ENCODE peak calls at places on chromosomes 13 and 19, in four cellular contexts. One of them, this sample, is unnamed.

GRCh38 chr19:1455336-1456120 is 5.6 kb downstream of the APC2 start:
- DNase-seq in neural progenitor cell: peak; percentile 70
- DNase-seq in spleen: no peak
- DNase-seq in A549: peak; percentile 56
- DNase-seq in this sample: no peak

GRCh38 chr19:5718032-5718578 is 1.8 kb downstream of the LONP1 start:
- DNase-seq in neural progenitor cell: no peak
- DNase-seq in spleen: no peak
- DNase-seq in A549: no peak
- DNase-seq in this sample: no peak

GRCh38 chr19:13827656-13828055 is 32.4 kb downstream of the ZSWIM4 start:
- DNase-seq in neural progenitor cell: no peak
- DNase-seq in spleen: no peak
- DNase-seq in A549: no peak
- DNase-seq in this sample: no peak

GRCh38 chr19:2235026-2235395 is 1.1 kb downstream of the PLEKHJ1 start:
- DNase-seq in neural progenitor cell: no peak
- DNase-seq in spleen: no peak
- DNase-seq in A549: no peak
- DNase-seq in this sample: no peak

GRCh38 chr19:30363073-30363472 is 9.1 kb upstream of the ZNF536 start:
- DNase-seq in neural progenitor cell: no peak
- DNase-seq in spleen: no peak
- DNase-seq in A549: no peak
- DNase-seq in this sample: no peak

GRCh38 chr13:27035892-27036235 is 135.7 kb downstream of the USP12 start:
- DNase-seq in neural progenitor cell: no peak
- DNase-seq in spleen: no peak
- DNase-seq in A549: peak; percentile 48
- DNase-seq in this sample: no peak

GRCh38 chr13:69683921-69684663 is 423.5 kb upstream of the ATXN8OS start:
- DNase-seq in neural progenitor cell: peak; percentile 18
- DNase-seq in spleen: no peak
- DNase-seq in A549: no peak
- DNase-seq in this sample: no peak

GRCh38 chr13:42990991-42991891 is 800 bp downstream of the EPSTI1 start:
- DNase-seq in neural progenitor cell: no peak
- DNase-seq in spleen: peak; percentile 71
- DNase-seq in A549: no peak
- DNase-seq in this sample: no peak

GRCh38 chr13:46543307-46543706 is 9.7 kb upstream of the LRCH1 start:
- DNase-seq in neural progenitor cell: no peak
- DNase-seq in spleen: no peak
- DNase-seq in A549: no peak
- DNase-seq in this sample: no peak

GRCh38 chr19:18529782-18530181 is 7.9 kb upstream of the ELL start:
- DNase-seq in neural progenitor cell: no peak
- DNase-seq in spleen: no peak
- DNase-seq in A549: no peak
- DNase-seq in this sample: no peak

GRCh38 chr19:49556412-49557398 is 23.7 kb downstream of the NOSIP start:
- DNase-seq in neural progenitor cell: peak; percentile 18
- DNase-seq in spleen: no peak
- DNase-seq in A549: no peak
- DNase-seq in this sample: no peak

GRCh38 chr19:5447700-5448311 is 7.4 kb upstream of the ZNRF4 start:
- DNase-seq in neural progenitor cell: no peak
- DNase-seq in spleen: no peak
- DNase-seq in A549: no peak
- DNase-seq in this sample: no peak

GRCh38 chr13:97621631-97622030 is 187.7 kb downstream of the RAP2A start:
- DNase-seq in neural progenitor cell: peak; percentile 82
- DNase-seq in spleen: no peak
- DNase-seq in A549: no peak
- DNase-seq in this sample: no peak
- H3K4me1 ChIP-seq in neural progenitor cell: peaks cover 12% of the 10 kb centered on the region
- H3K4me1 ChIP-seq in spleen: no peaks in the 10 kb centered on the region
- H3K4me1 ChIP-seq in A549: no peaks in the 10 kb centered on the region
- H3K4me1 ChIP-seq in this sample: no peaks in the 10 kb centered on the region

GRCh38 chr19:12783849-12784393 is 7.4 kb upstream of the JUNB start:
- DNase-seq in neural progenitor cell: no peak
- DNase-seq in spleen: peak; percentile 85
- DNase-seq in A549: no peak
- DNase-seq in this sample: peak; percentile 84
- H3K4me1 ChIP-seq in neural progenitor cell: peaks cover 34% of the 10 kb centered on the region
- H3K4me1 ChIP-seq in spleen: peaks cover 71% of the 10 kb centered on the region
- H3K4me1 ChIP-seq in A549: peaks cover 82% of the 10 kb centered on the region
- H3K4me1 ChIP-seq in this sample: peaks cover 86% of the 10 kb centered on the region

GRCh38 chr19:10740798-10741197 is 22.9 kb downstream of the DNM2 start:
- DNase-seq in neural progenitor cell: no peak
- DNase-seq in spleen: no peak
- DNase-seq in A549: no peak
- DNase-seq in this sample: no peak

GRCh38 chr19:10736916-10737551 is 19.2 kb downstream of the DNM2 start:
- DNase-seq in neural progenitor cell: no peak
- DNase-seq in spleen: no peak
- DNase-seq in A549: no peak
- DNase-seq in this sample: peak; percentile 70

GRCh38 chr19:10735741-10736140 is 17.9 kb downstream of the DNM2 start:
- DNase-seq in neural progenitor cell: no peak
- DNase-seq in spleen: no peak
- DNase-seq in A549: no peak
- DNase-seq in this sample: no peak

GRCh38 chr19:10736189-10736588 is 18.3 kb downstream of the DNM2 start:
- DNase-seq in neural progenitor cell: no peak
- DNase-seq in spleen: no peak
- DNase-seq in A549: no peak
- DNase-seq in this sample: no peak

DNA sequence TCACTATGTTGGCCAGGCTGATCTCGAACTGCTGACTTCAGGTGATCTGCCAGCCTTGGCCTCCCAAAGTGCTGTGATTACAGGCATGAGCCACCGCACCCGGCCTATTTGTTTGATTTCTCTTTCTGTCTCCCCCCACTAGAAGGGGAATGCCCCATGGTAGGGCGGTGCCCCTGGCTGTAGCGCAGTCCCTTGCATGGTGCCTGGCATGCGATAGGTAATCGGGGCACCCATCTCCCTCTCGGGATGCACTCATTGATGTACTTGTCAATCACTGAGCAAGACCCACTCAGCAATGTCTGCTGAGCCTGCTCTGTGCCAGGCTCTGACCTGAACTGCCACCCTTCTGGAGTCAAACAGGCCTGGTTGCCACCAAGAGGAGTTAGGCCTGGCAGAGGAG is 19.8 kb downstream of the DNM2 start:
- DNase-seq in neural progenitor cell: no peak
- DNase-seq in spleen: no peak
- DNase-seq in A549: no peak
- DNase-seq in this sample: no peak
- H3K4me1 ChIP-seq in neural progenitor cell: no peaks in the 10 kb centered on the region
- H3K4me1 ChIP-seq in spleen: peaks cover 39% of the 10 kb centered on the region
- H3K4me1 ChIP-seq in A549: no peaks in the 10 kb centered on the region
- H3K4me1 ChIP-seq in this sample: peaks cover 66% of the 10 kb centered on the region

GRCh38 chr19:46349311-46349993 is 2.6 kb downstream of the PPP5C start:
- DNase-seq in neural progenitor cell: no peak
- DNase-seq in spleen: no peak
- DNase-seq in A549: no peak
- DNase-seq in this sample: peak; percentile 48

GRCh38 chr19:46347572-46347883 is 641 bp downstream of the PPP5C start:
- DNase-seq in neural progenitor cell: no peak
- DNase-seq in spleen: no peak
- DNase-seq in A549: no peak
- DNase-seq in this sample: no peak

GRCh38 chr19:46350029-46350757 is 3.3 kb downstream of the PPP5C start:
- DNase-seq in neural progenitor cell: no peak
- DNase-seq in spleen: no peak
- DNase-seq in A549: no peak
- DNase-seq in this sample: no peak

GRCh38 chr19:46346821-46347571 is at the start of gene PPP5C:
- DNase-seq in neural progenitor cell: peak; percentile 98
- DNase-seq in spleen: peak; percentile 97
- DNase-seq in A549: peak; percentile 100
- DNase-seq in this sample: peak; percentile 95

DNA sequence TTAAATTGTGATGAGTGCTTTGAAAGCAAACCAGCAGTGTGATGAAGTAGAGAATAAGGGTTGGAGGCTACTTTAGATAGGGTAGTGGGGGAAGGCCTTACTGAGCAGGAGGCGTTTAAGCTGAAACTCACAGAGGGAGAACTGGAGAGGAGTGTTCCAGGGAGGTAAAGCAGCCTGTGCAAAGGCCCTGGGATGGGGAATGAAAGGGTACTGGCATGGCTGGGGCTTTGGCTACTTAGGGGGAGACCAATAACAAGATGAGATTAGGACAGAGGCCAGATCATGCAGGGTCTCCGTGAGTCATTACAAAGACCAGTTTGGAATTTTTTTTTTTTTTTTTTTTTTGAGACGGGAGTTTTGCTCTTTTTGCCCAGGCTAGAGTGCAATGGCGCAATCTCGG is 1.1 kb downstream of the PPP5C start:
- DNase-seq in neural progenitor cell: no peak
- DNase-seq in spleen: no peak
- DNase-seq in A549: no peak
- DNase-seq in this sample: no peak
- H3K4me1 ChIP-seq in neural progenitor cell: peaks cover 6% of the 10 kb centered on the region
- H3K4me1 ChIP-seq in spleen: peaks cover 48% of the 10 kb centered on the region
- H3K4me1 ChIP-seq in A549: peaks cover 44% of the 10 kb centered on the region
- H3K4me1 ChIP-seq in this sample: peaks cover 53% of the 10 kb centered on the region

GRCh38 chr13:112431734-112432133 is 55.6 kb downstream of the SPACA7 start:
- DNase-seq in neural progenitor cell: no peak
- DNase-seq in spleen: no peak
- DNase-seq in A549: no peak
- DNase-seq in this sample: no peak
- H3K4me1 ChIP-seq in neural progenitor cell: no peaks in the 10 kb centered on the region
- H3K4me1 ChIP-seq in spleen: no peaks in the 10 kb centered on the region
- H3K4me1 ChIP-seq in A549: no peaks in the 10 kb centered on the region
- H3K4me1 ChIP-seq in this sample: no peaks in the 10 kb centered on the region

DNA sequence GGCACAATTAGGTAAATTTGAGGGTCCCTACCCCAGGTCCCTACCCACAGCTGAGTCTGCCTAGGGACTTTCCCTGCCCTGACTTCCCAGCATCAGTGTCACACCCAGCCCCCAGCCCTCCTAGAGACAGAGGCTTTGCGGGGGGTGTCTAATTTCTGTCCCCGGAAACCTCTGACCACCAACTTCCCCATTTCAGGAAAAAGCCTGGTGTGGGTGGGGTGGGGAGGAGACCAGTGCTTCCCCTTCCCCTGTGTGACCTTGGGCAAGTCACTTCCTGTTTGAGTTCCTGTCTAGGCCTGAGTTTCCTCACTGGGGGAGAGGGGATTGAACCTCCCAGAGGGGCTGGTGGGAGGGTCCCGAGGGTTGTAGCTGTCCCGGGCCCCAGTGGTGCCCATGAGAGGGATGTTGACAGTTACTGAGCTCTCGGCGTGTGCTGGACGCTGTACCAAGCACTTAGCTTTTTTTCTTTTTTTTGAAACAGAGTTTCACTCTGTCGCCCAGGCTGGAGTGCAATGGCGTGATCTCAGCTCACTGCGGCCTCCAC is 7.9 kb downstream of the VASP start:
- DNase-seq in neural progenitor cell: no peak
- DNase-seq in spleen: peak; percentile 90
- DNase-seq in A549: no peak
- DNase-seq in this sample: peak; percentile 78
- H3K4me1 ChIP-seq in neural progenitor cell: no peaks in the 10 kb centered on the region
- H3K4me1 ChIP-seq in spleen: peaks cover 47% of the 10 kb centered on the region
- H3K4me1 ChIP-seq in A549: peaks cover 69% of the 10 kb centered on the region
- H3K4me1 ChIP-seq in this sample: peaks cover 38% of the 10 kb centered on the region

This sample was measured in lower lobe of right lung.